ENCODE peak calls at places on chromosomes 7 and 10, in eight cellular contexts. D, V, R, K, H, O, B and S are unnamed samples.
A peak's percentile ranks its signal among the peaks of the same experiment; 100 is the strongest.

GRCh38 chr7:99143522-99143852 is 421 bp downstream of the SMURF1 start:
- DNase-seq in D (no peak), V (no peak), R (no peak), K (no peak), H (no peak), O (no peak), B (no peak), S (no peak)

GRCh38 chr10:29617880-29618340 is 16.9 kb downstream of the SVIL start:
- DNase-seq in D (no peak), V (no peak), R (peak; percentile 35), K (no peak), H (no peak), O (no peak), B (no peak), S (no peak)

GRCh38 chr10:100645609-100646008 is 99.8 kb upstream of the PAX2 start:
- DNase-seq in D (no peak), V (no peak), R (no peak), K (no peak), H (no peak), O (no peak), B (no peak), S (no peak)

GRCh38 chr10:97490592-97490991 is 7.6 kb downstream of the MMS19 start:
- DNase-seq in D (no peak), V (no peak), R (no peak), K (no peak), H (no peak), O (no peak), B (no peak), S (no peak)

GRCh38 chr7:98223351-98223897 is 12.2 kb downstream of the BHLHA15 start:
- DNase-seq in D (no peak), V (no peak), R (no peak), K (no peak), H (peak; percentile 23), O (no peak), B (no peak), S (no peak)

GRCh38 chr7:96959135-96959534 is 46.2 kb upstream of the DLX6 start:
- DNase-seq in D (no peak), V (no peak), R (no peak), K (no peak), H (no peak), O (no peak), B (no peak), S (no peak)

GRCh38 chr7:91082854-91083495 is 181.3 kb upstream of the FZD1 start:
- DNase-seq in D (peak; percentile 14), V (no peak), R (peak; percentile 64), K (no peak), H (no peak), O (no peak), B (peak; percentile 31), S (no peak)

GRCh38 chr10:3805227-3805790 is 20.3 kb upstream of the KLF6 start:
- DNase-seq in D (peak; percentile 88), V (peak; percentile 56), R (peak; percentile 71), K (no peak), H (no peak), O (no peak), B (peak; percentile 67), S (no peak)

GRCh38 chr10:29598861-29599311 is 35.9 kb downstream of the SVIL start:
- DNase-seq in D (no peak), V (no peak), R (peak; percentile 73), K (no peak), H (no peak), O (no peak), B (no peak), S (no peak)

GRCh38 chr10:8389630-8390029 is 335.1 kb downstream of the GATA3 start:
- DNase-seq in D (no peak), V (no peak), R (no peak), K (no peak), H (no peak), O (no peak), B (no peak), S (no peak)

GRCh38 chr10:101835406-101835805 is 8.2 kb downstream of the KCNIP2 start:
- DNase-seq in D (no peak), V (no peak), R (no peak), K (no peak), H (no peak), O (no peak), B (no peak), S (no peak)

GRCh38 chr7:155983176-155983815 is 171.0 kb upstream of the SHH start:
- DNase-seq in D (no peak), V (no peak), R (no peak), K (no peak), H (no peak), O (no peak), B (no peak), S (no peak)

DNA sequence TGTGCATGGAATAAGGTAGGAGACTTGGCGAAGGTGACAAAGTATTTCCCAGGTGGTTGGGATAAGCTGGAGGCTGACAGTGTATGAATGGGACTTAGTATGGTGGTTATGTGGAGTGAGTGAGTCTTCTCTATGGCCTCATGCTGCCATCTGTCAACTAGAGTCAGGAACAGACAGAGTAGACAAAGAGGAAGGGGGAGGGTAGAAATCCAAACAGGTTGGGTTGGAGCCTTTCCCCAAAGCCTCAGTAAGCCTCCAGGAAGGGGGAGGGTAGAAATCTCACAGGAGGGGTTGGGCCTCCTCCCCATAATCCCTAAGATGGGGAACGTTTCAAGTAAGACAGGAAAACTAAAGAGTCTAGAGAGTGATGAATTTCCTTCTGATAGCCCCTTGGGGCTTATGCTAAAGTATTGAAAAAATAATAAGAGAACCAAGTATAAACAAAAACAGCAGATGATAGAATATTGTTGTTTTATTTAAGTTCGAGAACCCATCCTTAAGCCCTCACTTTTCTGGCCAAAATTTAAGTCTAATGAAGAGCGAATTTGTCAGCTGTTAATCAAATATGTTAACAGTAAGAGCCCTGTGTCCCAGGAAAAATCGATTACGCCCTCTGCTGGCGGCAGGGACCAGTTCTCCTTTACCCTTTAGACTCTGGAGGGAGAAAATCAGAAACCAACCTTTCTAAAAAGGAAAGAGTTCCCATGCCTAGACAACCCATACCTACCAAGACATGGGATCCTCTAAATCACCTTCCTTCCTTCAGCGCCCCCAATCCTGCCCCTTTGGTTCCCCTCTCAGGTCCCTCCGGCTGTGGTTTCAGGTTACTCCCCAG is 1.8 kb upstream of the AKR1B15 start:
- DNase-seq in D (peak; percentile 66), V (peak; percentile 46), R (peak; percentile 67), K (no peak), H (peak; percentile 81), O (peak; percentile 43), B (no peak), S (peak; percentile 49)
- TF ChIP-seq CTCF in D (peak; percentile 98), V (peak; percentile 62), R (peak; percentile 92), K (peak; percentile 74), H (peak; percentile 69), O (peak; percentile 78), B (peak; percentile 73), S (peak; percentile 74)

GRCh38 chr7:66839814-66840213 is 81.2 kb upstream of the TMEM248 start:
- DNase-seq in D (no peak), V (no peak), R (no peak), K (no peak), H (no peak), O (no peak), B (no peak), S (no peak)

GRCh38 chr7:66840316-66840715 is 80.7 kb upstream of the TMEM248 start:
- DNase-seq in D (no peak), V (no peak), R (no peak), K (no peak), H (no peak), O (no peak), B (no peak), S (no peak)

GRCh38 chr7:66837661-66838060 is 83.4 kb upstream of the TMEM248 start:
- DNase-seq in D (no peak), V (no peak), R (no peak), K (no peak), H (peak; percentile 10), O (no peak), B (no peak), S (no peak)

GRCh38 chr7:66832531-66833351 is 88.3 kb upstream of the TMEM248 start:
- DNase-seq in D (no peak), V (no peak), R (no peak), K (no peak), H (no peak), O (no peak), B (no peak), S (no peak)

GRCh38 chr7:66837007-66837406 is 84.0 kb upstream of the TMEM248 start:
- DNase-seq in D (peak; percentile 66), V (no peak), R (peak; percentile 22), K (peak; percentile 82), H (peak; percentile 51), O (no peak), B (peak; percentile 78), S (no peak)
- TF ChIP-seq CTCF in D (peak; percentile 70), V (peak; percentile 6), R (peak; percentile 25), K (peak; percentile 78), H (peak; percentile 23), O (peak; percentile 50), B (peak; percentile 51), S (peak; percentile 47)

GRCh38 chr7:2273866-2274265 is 31.8 kb downstream of the NUDT1 start:
- DNase-seq in D (no peak), V (no peak), R (no peak), K (no peak), H (peak; percentile 30), O (no peak), B (no peak), S (no peak)
- TF ChIP-seq CTCF in D (no peak), V (no peak), R (no peak), K (no peak), H (no peak), O (no peak), B (no peak), S (no peak)

GRCh38 chr7:100570954-100571828 is 2.5 kb downstream of the SAP25 start:
- DNase-seq in D (no peak), V (no peak), R (peak; percentile 25), K (no peak), H (peak; percentile 65), O (no peak), B (no peak), S (no peak)

GRCh38 chr7:100573691-100574361 is at the start of gene SAP25:
- DNase-seq in D (no peak), V (no peak), R (no peak), K (peak; percentile 67), H (peak; percentile 58), O (no peak), B (no peak), S (no peak)

GRCh38 chr7:100571829-100572116 is 1.9 kb downstream of the SAP25 start:
- DNase-seq in D (no peak), V (no peak), R (no peak), K (no peak), H (no peak), O (no peak), B (no peak), S (no peak)

GRCh38 chr7:100572949-100573675 is 588 bp downstream of the SAP25 start:
- DNase-seq in D (no peak), V (no peak), R (no peak), K (no peak), H (peak; percentile 47), O (no peak), B (no peak), S (no peak)

DNA sequence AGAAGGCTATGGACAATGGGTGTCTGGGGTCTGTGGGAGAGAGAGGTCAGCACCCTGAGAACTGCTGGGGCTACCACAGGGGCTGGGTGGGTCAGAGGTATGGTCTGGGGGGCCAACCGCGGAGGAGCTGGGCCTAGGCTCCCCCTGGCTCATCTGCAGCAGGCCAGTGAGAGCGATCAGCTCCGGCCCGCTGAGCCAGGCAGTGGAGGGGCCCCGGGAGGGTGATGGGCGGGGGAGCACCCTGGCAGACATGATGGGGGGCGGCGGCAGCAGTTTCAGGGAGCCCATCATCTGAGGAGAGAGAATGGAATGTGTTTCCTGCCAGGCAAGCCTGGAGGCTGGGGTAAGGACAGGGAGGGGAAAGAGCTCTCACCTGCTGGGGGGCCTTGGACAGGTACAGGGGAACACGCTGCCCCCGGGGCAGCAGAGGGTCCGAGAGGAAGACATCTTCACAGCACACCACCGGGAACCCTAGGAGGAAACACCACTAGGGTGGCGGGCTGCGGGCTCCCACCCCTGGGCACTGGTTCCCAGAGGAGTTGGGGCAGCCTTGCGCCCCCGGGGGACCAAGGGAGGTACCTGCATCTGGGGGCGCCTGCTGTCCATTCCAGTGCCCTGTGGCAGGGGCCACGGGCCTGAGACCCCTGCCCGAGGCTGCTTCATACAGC is 1.3 kb downstream of the SAP25 start:
- DNase-seq in D (no peak), V (no peak), R (no peak), K (no peak), H (peak; percentile 52), O (no peak), B (no peak), S (no peak)
- TF ChIP-seq CTCF in D (no peak), V (no peak), R (no peak), K (no peak), H (no peak), O (no peak), B (no peak), S (no peak)